ENCODE peak calls at places on chromosomes 13 and 19, in five cellular contexts. J, K, B, T and N are unnamed samples.

GRCh38 chr13:46603165-46603603 is 50.2 kb downstream of the LRCH1 start:
- DNase-seq in J (no peak), K (no peak), B (no peak), T (peak), N (no peak)

GRCh38 chr19:44582581-44583265 is 30.6 kb upstream of the IGSF23 start:
- DNase-seq in J (peak), K (peak), B (peak), T (no peak), N (no peak)

GRCh38 chr19:46710687-46711086 is 6.2 kb downstream of the PRKD2 start:
- DNase-seq in J (peak), K (no peak), B (peak), T (no peak), N (no peak)

GRCh38 chr19:3441089-3441985 is 39.0 kb downstream of the SMIM24 start:
- DNase-seq in J (no peak), K (no peak), B (no peak), T (no peak), N (no peak)

GRCh38 chr13:29511439-29511814 is 84.1 kb downstream of the SLC7A1 start:
- DNase-seq in J (no peak), K (no peak), B (no peak), T (no peak), N (no peak)

GRCh38 chr19:31451686-31452325 is 102.6 kb upstream of the TSHZ3 start:
- DNase-seq in J (no peak), K (no peak), B (no peak), T (no peak), N (no peak)

GRCh38 chr13:56110751-56111150 is 1030.0 kb upstream of the PRR20A start:
- DNase-seq in J (no peak), K (no peak), B (no peak), T (no peak), N (no peak)

GRCh38 chr13:58018865-58019264 is 387.3 kb downstream of the PCDH17 start:
- DNase-seq in J (no peak), K (no peak), B (no peak), T (no peak), N (no peak)

GRCh38 chr19:55340784-55341147 is 1.1 kb downstream of the KMT5C start:
- DNase-seq in J (peak), K (peak), B (no peak), T (no peak), N (no peak)

GRCh38 chr13:21060063-21060826 is 1.1 kb downstream of the LATS2 start:
- DNase-seq in J (no peak), K (peak), B (peak), T (no peak), N (no peak)

GRCh38 chr13:41622545-41623429 is 165.4 kb downstream of the RGCC start:
- DNase-seq in J (no peak), K (no peak), B (no peak), T (peak), N (no peak)

GRCh38 chr13:25165664-25166063 is 6.4 kb downstream of the AMER2 start:
- DNase-seq in J (no peak), K (no peak), B (no peak), T (no peak), N (no peak)